ENCODE peak calls at places on chromosomes 13 and 19, in seven cellular contexts. V is cardiac fibroblast; D is heart left ventricle; Q is activated naive CD4-positive, alpha-beta T cell; S is fibroblast of the aortic adventitia; I is erythroblast; H is GDM1. U is an unnamed sample.
A peak's percentile ranks its signal among the peaks of the same experiment; 100 is the strongest.

GRCh38 chr13:19117913-19118739 is 63.5 kb downstream of the TUBA3C start:
- DNase-seq in V (no peak), D (no peak), Q (no peak), S (no peak), I (no peak), H (no peak), U (no peak)

GRCh38 chr19:15115080-15115479 is 7.9 kb downstream of the SYDE1 start:
- DNase-seq in V (peak; percentile 84), D (peak; percentile 90), Q (no peak), S (peak; percentile 52), I (no peak), H (no peak), U (no peak)

GRCh38 chr19:29509456-29509855 is 16.3 kb upstream of the VSTM2B start:
- DNase-seq in V (no peak), D (no peak), Q (no peak), S (no peak), I (no peak), H (no peak), U (no peak)

GRCh38 chr19:3358919-3359849 is 7.2 kb upstream of the NFIC start:
- DNase-seq in V (no peak), D (peak; percentile 82), Q (peak; percentile 28), S (no peak), I (peak; percentile 81), H (peak; percentile 36), U (peak; percentile 18)

GRCh38 chr13:85186646-85187045 is 612.6 kb downstream of the SLITRK6 start:
- DNase-seq in V (no peak), D (no peak), Q (no peak), S (no peak), I (no peak), H (no peak), U (no peak)

GRCh38 chr19:40223135-40223822 is 3.2 kb downstream of the CCNP start:
- DNase-seq in V (no peak), D (no peak), Q (no peak), S (no peak), I (no peak), H (no peak), U (no peak)

GRCh38 chr19:14425696-14426138 is 6.6 kb upstream of the DDX39A start:
- DNase-seq in V (peak; percentile 40), D (no peak), Q (no peak), S (peak; percentile 65), I (peak; percentile 86), H (no peak), U (no peak)

GRCh38 chr13:33379597-33379996 is 94.0 kb upstream of the STARD13 start:
- DNase-seq in V (no peak), D (no peak), Q (no peak), S (peak; percentile 13), I (no peak), H (no peak), U (no peak)

GRCh38 chr19:7328647-7329046 is 20.1 kb upstream of the ARHGEF18 start:
- DNase-seq in V (no peak), D (no peak), Q (no peak), S (no peak), I (no peak), H (no peak), U (peak; percentile 21)

GRCh38 chr13:30234763-30235162 is 72.6 kb downstream of the KATNAL1 start:
- DNase-seq in V (peak; percentile 8), D (no peak), Q (no peak), S (peak; percentile 38), I (no peak), H (no peak), U (no peak)

GRCh38 chr19:40990972-40991381 is at the start of gene CYP2B6:
- DNase-seq in V (no peak), D (no peak), Q (no peak), S (no peak), I (no peak), H (no peak), U (no peak)

GRCh38 chr19:15324791-15325519 is 7.4 kb downstream of the BRD4 start:
- DNase-seq in V (no peak), D (peak; percentile 29), Q (no peak), S (no peak), I (peak; percentile 72), H (no peak), U (no peak)

GRCh38 chr13:43767351-43767901 is 19.3 kb downstream of the ENOX1 start:
- DNase-seq in V (peak; percentile 55), D (peak; percentile 79), Q (no peak), S (peak; percentile 45), I (no peak), H (no peak), U (no peak)

GRCh38 chr13:46728777-46729176 is 68.2 kb downstream of the ESD start:
- DNase-seq in V (peak; percentile 42), D (no peak), Q (no peak), S (no peak), I (peak; percentile 35), H (no peak), U (peak; percentile 33)

GRCh38 chr19:16085115-16085514 is 8.8 kb downstream of the TPM4 start:
- DNase-seq in V (no peak), D (no peak), Q (no peak), S (no peak), I (peak; percentile 21), H (no peak), U (no peak)

GRCh38 chr13:97223711-97224461 is 1.8 kb downstream of the MBNL2 start:
- DNase-seq in V (peak; percentile 95), D (peak; percentile 42), Q (no peak), S (peak; percentile 97), I (peak; percentile 88), H (no peak), U (peak; percentile 50)

GRCh38 chr19:35090160-35090794 is 25.3 kb upstream of the FXYD3 start:
- DNase-seq in V (peak; percentile 71), D (peak; percentile 54), Q (no peak), S (peak; percentile 64), I (peak; percentile 49), H (no peak), U (peak; percentile 76)

GRCh38 chr13:83449666-83450395 is 432.4 kb downstream of the SLITRK1 start:
- DNase-seq in V (peak; percentile 53), D (no peak), Q (no peak), S (peak; percentile 70), I (no peak), H (no peak), U (no peak)

GRCh38 chr19:16113727-16114126 is 2.0 kb downstream of the RAB8A start:
- DNase-seq in V (no peak), D (no peak), Q (no peak), S (no peak), I (peak; percentile 24), H (no peak), U (peak; percentile 28)

GRCh38 chr13:39600766-39601165 is 2.2 kb downstream of the LHFPL6 start:
- DNase-seq in V (peak; percentile 68), D (peak; percentile 79), Q (no peak), S (peak; percentile 41), I (no peak), H (no peak), U (no peak)

GRCh38 chr19:35013047-35013819 is 13.1 kb downstream of the GRAMD1A start:
- DNase-seq in V (peak; percentile 75), D (peak; percentile 81), Q (peak; percentile 72), S (peak; percentile 62), I (peak; percentile 64), H (peak; percentile 20), U (peak; percentile 30)

GRCh38 chr13:112451512-112452379 is 75.6 kb downstream of the SPACA7 start:
- DNase-seq in V (no peak), D (no peak), Q (no peak), S (no peak), I (no peak), H (no peak), U (no peak)

GRCh38 chr19:31470229-31470939 is 121.1 kb upstream of the TSHZ3 start:
- DNase-seq in V (no peak), D (no peak), Q (no peak), S (no peak), I (no peak), H (no peak), U (no peak)

GRCh38 chr19:52734340-52734892 is 428 bp downstream of the ZNF611 start:
- DNase-seq in V (no peak), D (no peak), Q (no peak), S (peak; percentile 11), I (peak; percentile 54), H (no peak), U (no peak)

GRCh38 chr13:35961461-35962220 is 169.5 kb downstream of the DCLK1 start:
- DNase-seq in V (peak; percentile 34), D (no peak), Q (no peak), S (peak; percentile 24), I (no peak), H (no peak), U (no peak)

GRCh38 chr19:48613852-48614435 is 932 bp downstream of the FAM83E start:
- DNase-seq in V (no peak), D (no peak), Q (no peak), S (no peak), I (no peak), H (no peak), U (no peak)

GRCh38 chr19:23075031-23075733 is 41.6 kb upstream of the ZNF730 start:
- DNase-seq in V (peak; percentile 73), D (peak; percentile 62), Q (no peak), S (peak; percentile 60), I (peak; percentile 50), H (no peak), U (no peak)

GRCh38 chr13:35092751-35093150 is 150.7 kb downstream of the NBEA start:
- DNase-seq in V (no peak), D (no peak), Q (no peak), S (no peak), I (no peak), H (no peak), U (no peak)

GRCh38 chr13:27770809-27771208 is 21.5 kb upstream of the GSX1 start:
- DNase-seq in V (peak; percentile 35), D (no peak), Q (no peak), S (peak; percentile 19), I (peak; percentile 20), H (no peak), U (peak; percentile 13)

GRCh38 chr19:4077800-4078683 is 11.3 kb upstream of the ZBTB7A start:
- DNase-seq in V (peak; percentile 33), D (peak; percentile 89), Q (no peak), S (no peak), I (peak; percentile 64), H (peak; percentile 20), U (peak; percentile 24)

GRCh38 chr19:18425515-18426415 is 6.6 kb downstream of the SSBP4 start:
- DNase-seq in V (peak; percentile 74), D (peak; percentile 82), Q (no peak), S (peak; percentile 66), I (no peak), H (no peak), U (peak; percentile 58)

GRCh38 chr13:105519766-105520165 is 1015.7 kb downstream of the EFNB2 start:
- DNase-seq in V (peak; percentile 48), D (no peak), Q (no peak), S (no peak), I (no peak), H (no peak), U (no peak)

U was measured in Kasumi-1.